ENCODE peak calls at places on chromosomes 11 and 22, in eight cellular contexts. C is activated CD4-positive, alpha-beta T cell treated with anti-CD3 and anti-CD28 coated beads, Interleukin-2, amount 50 U/mL, for 1 hour; U is aorta; W is NCI-H774; J is fibroblast of gingiva; Z is lower leg skin; O is mucosa of gallbladder; I is T1000. M is an unnamed sample.

GRCh38 chr11:44977493-44977984 is 26.9 kb upstream of the TP53I11 start:
- DNase-seq in C (peak; percentile 4), U (no peak), W (no peak), J (no peak), Z (no peak), O (peak; percentile 48), I (no peak), M (peak; percentile 42)

GRCh38 chr11:2214527-2215229 is 43.1 kb upstream of the TH start:
- DNase-seq in C (no peak), U (peak; percentile 49), W (no peak), J (no peak), Z (no peak), O (peak; percentile 7), I (no peak), M (no peak)

GRCh38 chr11:27437824-27438594 is 34.6 kb downstream of the LGR4 start:
- DNase-seq in C (no peak), U (no peak), W (no peak), J (no peak), Z (no peak), O (no peak), I (no peak), M (no peak)

GRCh38 chr22:42439821-42440674 is 7.8 kb upstream of the NFAM1 start:
- DNase-seq in C (no peak), U (peak; percentile 83), W (no peak), J (no peak), Z (no peak), O (no peak), I (no peak), M (peak; percentile 34)

GRCh38 chr11:90556612-90557011 is 333.8 kb upstream of the CHORDC1 start:
- DNase-seq in C (no peak), U (no peak), W (peak; percentile 77), J (no peak), Z (no peak), O (no peak), I (no peak), M (no peak)

GRCh38 chr11:35661539-35661938 is 1.0 kb upstream of the TRIM44 start:
- DNase-seq in C (no peak), U (no peak), W (no peak), J (no peak), Z (no peak), O (no peak), I (no peak), M (no peak)

GRCh38 chr11:19814421-19814820 is 101.8 kb downstream of the NAV2 start:
- DNase-seq in C (no peak), U (no peak), W (peak; percentile 7), J (no peak), Z (no peak), O (no peak), I (no peak), M (no peak)

GRCh38 chr22:32764330-32765116 is 37.0 kb upstream of the TIMP3 start:
- DNase-seq in C (no peak), U (no peak), W (no peak), J (peak; percentile 82), Z (peak; percentile 61), O (peak; percentile 38), I (no peak), M (no peak)

GRCh38 chr11:64038500-64038899 is 2.8 kb downstream of the FLRT1 start:
- DNase-seq in C (no peak), U (no peak), W (no peak), J (no peak), Z (no peak), O (no peak), I (no peak), M (no peak)

GRCh38 chr11:75140269-75141138 is 10.4 kb upstream of the SLCO2B1 start:
- DNase-seq in C (peak; percentile 74), U (peak; percentile 90), W (peak; percentile 53), J (no peak), Z (peak; percentile 35), O (peak; percentile 62), I (no peak), M (peak; percentile 80)

GRCh38 chr22:43008921-43009320 is 6.0 kb downstream of the PACSIN2 start:
- DNase-seq in C (no peak), U (no peak), W (no peak), J (no peak), Z (no peak), O (no peak), I (no peak), M (no peak)

GRCh38 chr22:38866399-38867123 is 5.5 kb downstream of the CBX6 start:
- DNase-seq in C (no peak), U (peak; percentile 80), W (no peak), J (no peak), Z (no peak), O (no peak), I (no peak), M (no peak)

GRCh38 chr11:67632175-67632981 is 2.6 kb upstream of the NUDT8 start:
- DNase-seq in C (no peak), U (peak; percentile 74), W (no peak), J (no peak), Z (no peak), O (peak; percentile 63), I (no peak), M (no peak)

GRCh38 chr11:120667934-120668333 is 156.4 kb downstream of the GRIK4 start:
- DNase-seq in C (no peak), U (no peak), W (no peak), J (no peak), Z (no peak), O (no peak), I (no peak), M (no peak)

GRCh38 chr22:47198801-47199251 is 436.4 kb downstream of the TBC1D22A start:
- DNase-seq in C (no peak), U (peak; percentile 69), W (no peak), J (no peak), Z (no peak), O (no peak), I (no peak), M (no peak)

GRCh38 chr11:111602865-111603632 is 800 bp downstream of the SIK2 start:
- DNase-seq in C (peak; percentile 6), U (peak; percentile 85), W (peak; percentile 46), J (peak; percentile 42), Z (peak; percentile 31), O (peak; percentile 28), I (no peak), M (peak; percentile 33)

GRCh38 chr11:19890308-19890707 is 177.7 kb downstream of the NAV2 start:
- DNase-seq in C (no peak), U (no peak), W (no peak), J (peak; percentile 32), Z (no peak), O (no peak), I (peak; percentile 1), M (no peak)

GRCh38 chr11:44475114-44475686 is 90.3 kb upstream of the CD82 start:
- DNase-seq in C (no peak), U (no peak), W (no peak), J (no peak), Z (no peak), O (no peak), I (no peak), M (no peak)

GRCh38 chr11:29161216-29161615 is 855.6 kb downstream of the KCNA4 start:
- DNase-seq in C (no peak), U (no peak), W (no peak), J (no peak), Z (no peak), O (no peak), I (no peak), M (no peak)

GRCh38 chr11:26994579-26995210 is 783 bp downstream of the FIBIN start:
- DNase-seq in C (no peak), U (peak; percentile 75), W (no peak), J (no peak), Z (no peak), O (no peak), I (no peak), M (peak; percentile 13)

GRCh38 chr11:44630511-44631210 is 65.2 kb downstream of the CD82 start:
- DNase-seq in C (no peak), U (peak; percentile 37), W (no peak), J (no peak), Z (no peak), O (peak; percentile 7), I (no peak), M (no peak)

GRCh38 chr11:117279711-117280376 is 11.3 kb upstream of the BACE1-AS start:
- DNase-seq in C (no peak), U (no peak), W (no peak), J (no peak), Z (no peak), O (no peak), I (no peak), M (no peak)

GRCh38 chr11:15688351-15688792 is 573.6 kb downstream of the INSC start:
- DNase-seq in C (no peak), U (no peak), W (no peak), J (no peak), Z (no peak), O (no peak), I (no peak), M (peak; percentile 56)

GRCh38 chr11:82003671-82004148 is 730.0 kb downstream of the FAM181B start:
- DNase-seq in C (no peak), U (no peak), W (no peak), J (peak; percentile 74), Z (no peak), O (no peak), I (peak; percentile 43), M (no peak)

GRCh38 chr11:57456960-57457642 is 3.2 kb upstream of the RTN4RL2 start:
- DNase-seq in C (peak; percentile 66), U (peak; percentile 96), W (peak; percentile 36), J (peak; percentile 80), Z (peak; percentile 86), O (peak; percentile 91), I (peak; percentile 58), M (peak; percentile 88)

GRCh38 chr11:27242591-27242990 is 120.4 kb downstream of the CCDC34 start:
- DNase-seq in C (no peak), U (no peak), W (no peak), J (no peak), Z (no peak), O (no peak), I (no peak), M (no peak)

GRCh38 chr11:126481303-126481680 is 125.8 kb downstream of the ST3GAL4 start:
- DNase-seq in C (no peak), U (peak; percentile 27), W (no peak), J (no peak), Z (no peak), O (no peak), I (no peak), M (no peak)

GRCh38 chr11:129861702-129862107 is 33.7 kb downstream of the NFRKB start:
- DNase-seq in C (no peak), U (peak; percentile 81), W (no peak), J (peak; percentile 75), Z (peak; percentile 76), O (peak; percentile 90), I (peak; percentile 74), M (peak; percentile 82)

GRCh38 chr11:65316979-65317786 is 2.5 kb downstream of the CDC42EP2 start:
- DNase-seq in C (no peak), U (peak; percentile 81), W (peak; percentile 17), J (peak; percentile 67), Z (peak; percentile 63), O (peak; percentile 83), I (no peak), M (peak; percentile 87)

GRCh38 chr11:75428301-75428724 is 4.7 kb downstream of the KLHL35 start:
- DNase-seq in C (peak; percentile 52), U (peak; percentile 95), W (no peak), J (peak; percentile 80), Z (peak; percentile 89), O (peak; percentile 93), I (peak; percentile 91), M (peak; percentile 81)

GRCh38 chr11:2860636-2861035 is 24.9 kb downstream of the CDKN1C start:
- DNase-seq in C (no peak), U (no peak), W (no peak), J (peak; percentile 10), Z (no peak), O (peak; percentile 40), I (no peak), M (peak; percentile 63)

GRCh38 chr22:39746600-39747262 is 146.8 kb downstream of the ENTHD1 start:
- DNase-seq in C (peak; percentile 8), U (no peak), W (no peak), J (no peak), Z (no peak), O (no peak), I (no peak), M (no peak)

GRCh38 chr22:43853328-43853931 is 8.9 kb downstream of the SULT4A1 start:
- DNase-seq in C (no peak), U (peak; percentile 64), W (no peak), J (no peak), Z (no peak), O (no peak), I (no peak), M (no peak)

GRCh38 chr11:114192841-114193389 is 103.3 kb upstream of the NNMT start:
- DNase-seq in C (no peak), U (no peak), W (no peak), J (peak; percentile 44), Z (no peak), O (no peak), I (no peak), M (no peak)

M was measured in Calu3.